ENCODE peak calls at places on chromosome 6, in four cellular contexts. One of them, this sample, is unnamed.

GRCh38 chr6:15304337-15305078 is 58.6 kb downstream of the JARID2 start:
- DNase-seq in psoas muscle: no peak
- DNase-seq in brain microvascular endothelial cell: no peak
- DNase-seq in tibial artery: no peak
- DNase-seq in this sample: no peak

GRCh38 chr6:156980515-156980914 is 203.3 kb downstream of the ARID1B start:
- DNase-seq in psoas muscle: no peak
- DNase-seq in brain microvascular endothelial cell: no peak
- DNase-seq in tibial artery: no peak
- DNase-seq in this sample: no peak

GRCh38 chr6:23647045-23647444 is 479.0 kb upstream of the NRSN1 start:
- DNase-seq in psoas muscle: no peak
- DNase-seq in brain microvascular endothelial cell: no peak
- DNase-seq in tibial artery: no peak
- DNase-seq in this sample: no peak

GRCh38 chr6:4957521-4958231 is 46.2 kb downstream of the RPP40 start:
- DNase-seq in psoas muscle: no peak
- DNase-seq in brain microvascular endothelial cell: no peak
- DNase-seq in tibial artery: no peak
- DNase-seq in this sample: peak; percentile 13

GRCh38 chr6:148608211-148608951 is 138.4 kb upstream of the UST start:
- DNase-seq in psoas muscle: no peak
- DNase-seq in brain microvascular endothelial cell: no peak
- DNase-seq in tibial artery: no peak
- DNase-seq in this sample: no peak

GRCh38 chr6:163532526-163533078 is 118.1 kb downstream of the QKI start:
- DNase-seq in psoas muscle: no peak
- DNase-seq in brain microvascular endothelial cell: no peak
- DNase-seq in tibial artery: no peak
- DNase-seq in this sample: no peak

GRCh38 chr6:1786455-1787108 is 176.9 kb downstream of the FOXC1 start:
- DNase-seq in psoas muscle: no peak
- DNase-seq in brain microvascular endothelial cell: no peak
- DNase-seq in tibial artery: no peak
- DNase-seq in this sample: no peak

GRCh38 chr6:21722488-21722887 is 128.9 kb downstream of the SOX4 start:
- DNase-seq in psoas muscle: no peak
- DNase-seq in brain microvascular endothelial cell: no peak
- DNase-seq in tibial artery: no peak
- DNase-seq in this sample: no peak

GRCh38 chr6:24273471-24273870 is 84.4 kb downstream of the DCDC2 start:
- DNase-seq in psoas muscle: no peak
- DNase-seq in brain microvascular endothelial cell: no peak
- DNase-seq in tibial artery: no peak
- DNase-seq in this sample: no peak

GRCh38 chr6:40894962-40895799 is 143.8 kb downstream of the UNC5CL start:
- DNase-seq in psoas muscle: peak; percentile 42
- DNase-seq in brain microvascular endothelial cell: peak; percentile 43
- DNase-seq in tibial artery: peak; percentile 27
- DNase-seq in this sample: peak; percentile 59

GRCh38 chr6:130602151-130602770 is 224.9 kb upstream of the SMLR1 start:
- DNase-seq in psoas muscle: no peak
- DNase-seq in brain microvascular endothelial cell: peak; percentile 96
- DNase-seq in tibial artery: no peak
- DNase-seq in this sample: peak; percentile 97

GRCh38 chr6:5029609-5030008 is 25.8 kb upstream of the RPP40 start:
- DNase-seq in psoas muscle: no peak
- DNase-seq in brain microvascular endothelial cell: no peak
- DNase-seq in tibial artery: no peak
- DNase-seq in this sample: no peak

GRCh38 chr6:13026100-13026499 is 302.2 kb downstream of the TBC1D7 start:
- DNase-seq in psoas muscle: no peak
- DNase-seq in brain microvascular endothelial cell: no peak
- DNase-seq in tibial artery: no peak
- DNase-seq in this sample: no peak

GRCh38 chr6:4516206-4516605 is 260.0 kb upstream of the CDYL start:
- DNase-seq in psoas muscle: no peak
- DNase-seq in brain microvascular endothelial cell: no peak
- DNase-seq in tibial artery: no peak
- DNase-seq in this sample: no peak

GRCh38 chr6:128557086-128557485 is 36.7 kb upstream of the PTPRK start:
- DNase-seq in psoas muscle: no peak
- DNase-seq in brain microvascular endothelial cell: no peak
- DNase-seq in tibial artery: no peak
- DNase-seq in this sample: no peak

GRCh38 chr6:11613858-11614257 is 76.3 kb downstream of the TMEM170B start:
- DNase-seq in psoas muscle: no peak
- DNase-seq in brain microvascular endothelial cell: peak; percentile 94
- DNase-seq in tibial artery: no peak
- DNase-seq in this sample: peak; percentile 34

GRCh38 chr6:148265058-148265457 is 77.6 kb upstream of the SASH1 start:
- DNase-seq in psoas muscle: no peak
- DNase-seq in brain microvascular endothelial cell: no peak
- DNase-seq in tibial artery: no peak
- DNase-seq in this sample: no peak

GRCh38 chr6:34425132-34425497 is 754 bp downstream of the RPS10 start:
- DNase-seq in psoas muscle: no peak
- DNase-seq in brain microvascular endothelial cell: no peak
- DNase-seq in tibial artery: no peak
- DNase-seq in this sample: no peak

GRCh38 chr6:128168244-128168643 is 267.4 kb upstream of the THEMIS start:
- DNase-seq in psoas muscle: no peak
- DNase-seq in brain microvascular endothelial cell: no peak
- DNase-seq in tibial artery: no peak
- DNase-seq in this sample: no peak

GRCh38 chr6:41159415-41160082 is 3.4 kb downstream of the TREM2 start:
- DNase-seq in psoas muscle: no peak
- DNase-seq in brain microvascular endothelial cell: no peak
- DNase-seq in tibial artery: no peak
- DNase-seq in this sample: no peak

GRCh38 chr6:16136536-16137450 is 7.9 kb downstream of the MYLIP start:
- DNase-seq in psoas muscle: peak; percentile 38
- DNase-seq in brain microvascular endothelial cell: peak; percentile 81
- DNase-seq in tibial artery: peak; percentile 63
- DNase-seq in this sample: peak; percentile 79

GRCh38 chr6:11356404-11357155 is 124.1 kb upstream of the NEDD9 start:
- DNase-seq in psoas muscle: no peak
- DNase-seq in brain microvascular endothelial cell: no peak
- DNase-seq in tibial artery: peak; percentile 33
- DNase-seq in this sample: peak; percentile 30

GRCh38 chr6:79640146-79641111 is 9.3 kb downstream of the SH3BGRL2 start:
- DNase-seq in psoas muscle: no peak
- DNase-seq in brain microvascular endothelial cell: no peak
- DNase-seq in tibial artery: no peak
- DNase-seq in this sample: no peak

GRCh38 chr6:18359237-18359885 is 27.8 kb upstream of the RNF144B start:
- DNase-seq in psoas muscle: no peak
- DNase-seq in brain microvascular endothelial cell: no peak
- DNase-seq in tibial artery: no peak
- DNase-seq in this sample: no peak

GRCh38 chr6:79671605-79672266 is 40.6 kb downstream of the SH3BGRL2 start:
- DNase-seq in psoas muscle: peak; percentile 20
- DNase-seq in brain microvascular endothelial cell: peak; percentile 33
- DNase-seq in tibial artery: no peak
- DNase-seq in this sample: peak; percentile 32

GRCh38 chr6:135306740-135307420 is 125.8 kb downstream of the MYB start:
- DNase-seq in psoas muscle: no peak
- DNase-seq in brain microvascular endothelial cell: no peak
- DNase-seq in tibial artery: no peak
- DNase-seq in this sample: no peak

GRCh38 chr6:23775127-23775526 is 350.9 kb upstream of the NRSN1 start:
- DNase-seq in psoas muscle: no peak
- DNase-seq in brain microvascular endothelial cell: peak; percentile 2
- DNase-seq in tibial artery: no peak
- DNase-seq in this sample: no peak

GRCh38 chr6:149961728-149962425 is 1.9 kb upstream of the ULBP1 start:
- DNase-seq in psoas muscle: no peak
- DNase-seq in brain microvascular endothelial cell: no peak
- DNase-seq in tibial artery: no peak
- DNase-seq in this sample: no peak

GRCh38 chr6:152155792-152156191 is 348.3 kb downstream of the ESR1 start:
- DNase-seq in psoas muscle: no peak
- DNase-seq in brain microvascular endothelial cell: no peak
- DNase-seq in tibial artery: no peak
- DNase-seq in this sample: no peak

GRCh38 chr6:170159040-170159965 is 131.6 kb downstream of the DLL1 start:
- DNase-seq in psoas muscle: no peak
- DNase-seq in brain microvascular endothelial cell: no peak
- DNase-seq in tibial artery: no peak
- DNase-seq in this sample: no peak

GRCh38 chr6:41074692-41075436 is 2.1 kb downstream of the NFYA start:
- DNase-seq in psoas muscle: no peak
- DNase-seq in brain microvascular endothelial cell: no peak
- DNase-seq in tibial artery: peak; percentile 55
- DNase-seq in this sample: no peak

DNA sequence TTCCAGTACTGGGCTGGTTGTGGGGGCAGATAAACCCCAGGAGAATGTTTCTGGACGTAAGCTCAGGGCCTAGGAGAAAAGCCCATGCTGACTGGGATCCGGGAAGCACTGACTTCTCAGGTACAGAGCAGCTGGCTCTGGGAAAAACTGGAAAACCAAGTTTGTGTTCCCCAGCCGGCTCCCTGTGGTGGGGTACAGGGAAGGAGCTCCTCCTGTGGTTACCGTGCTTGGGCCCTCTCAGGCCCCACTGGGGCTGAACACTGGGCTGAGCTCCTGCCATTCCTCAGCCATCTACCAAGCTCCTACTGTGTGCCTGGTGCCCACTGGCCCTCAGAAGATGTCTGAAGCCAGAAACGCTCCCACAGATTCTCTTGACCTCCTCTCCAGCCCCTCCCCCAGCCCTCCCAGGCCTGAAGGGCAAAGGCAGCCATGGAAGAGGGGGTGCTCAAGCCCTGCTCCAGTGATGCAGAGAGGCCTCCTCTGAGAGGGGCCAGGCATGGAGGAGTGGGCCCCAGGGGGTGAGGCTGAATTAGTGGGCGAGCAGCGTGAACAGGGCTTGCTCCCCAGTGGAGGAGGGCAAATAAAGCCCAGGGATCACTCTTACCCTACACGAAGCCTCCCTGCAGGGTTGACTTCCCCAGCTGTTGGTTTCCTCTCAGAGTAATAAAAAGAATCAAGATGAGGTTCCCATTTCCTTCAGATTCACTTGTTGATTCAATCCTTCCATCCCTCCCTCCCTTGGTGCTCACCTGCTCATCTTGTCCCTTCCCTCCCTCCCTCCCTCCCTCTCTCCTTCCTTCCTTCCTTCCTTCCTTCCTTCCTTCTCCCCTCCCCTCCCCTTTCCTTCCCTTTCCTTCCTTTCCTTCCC is 100.0 kb downstream of the VEGFA start:
- DNase-seq in psoas muscle: no peak
- DNase-seq in brain microvascular endothelial cell: no peak
- DNase-seq in tibial artery: no peak
- DNase-seq in this sample: no peak
- H3K27ac ChIP-seq in psoas muscle: no peak overlapping the region
- H3K27ac ChIP-seq in brain microvascular endothelial cell: no peak overlapping the region
- H3K27ac ChIP-seq in tibial artery: no peak overlapping the region
- H3K27ac ChIP-seq in this sample: no peak overlapping the region

DNA sequence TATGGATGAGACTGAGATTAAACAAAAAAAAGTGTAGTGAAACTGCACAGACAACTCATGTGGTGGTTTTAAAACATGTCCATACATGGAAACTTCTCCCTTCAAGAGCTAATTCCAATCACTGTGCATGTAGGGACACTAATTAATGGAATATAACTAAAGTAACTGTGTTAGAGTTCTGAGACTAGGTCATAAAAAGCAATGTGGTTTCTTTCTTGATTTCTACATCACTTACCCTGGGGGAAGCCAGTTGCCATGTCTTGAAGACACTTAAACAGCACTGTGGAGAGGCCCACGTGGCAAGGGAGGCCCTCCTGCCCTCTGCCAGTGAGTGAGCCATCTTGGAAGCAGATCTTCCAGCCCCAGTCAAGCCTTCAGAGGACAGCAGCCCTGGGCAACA is 118.2 kb upstream of the DST start:
- DNase-seq in psoas muscle: no peak
- DNase-seq in brain microvascular endothelial cell: no peak
- DNase-seq in tibial artery: no peak
- DNase-seq in this sample: no peak
- H3K27ac ChIP-seq in psoas muscle: peak overlapping the region; percentile 24
- H3K27ac ChIP-seq in brain microvascular endothelial cell: no peak overlapping the region
- H3K27ac ChIP-seq in tibial artery: no peak overlapping the region
- H3K27ac ChIP-seq in this sample: peak overlapping the region; percentile 31

GRCh38 chr6:154740658-154741057 is 7.4 kb downstream of the SCAF8 start:
- DNase-seq in psoas muscle: no peak
- DNase-seq in brain microvascular endothelial cell: no peak
- DNase-seq in tibial artery: no peak
- DNase-seq in this sample: no peak

GRCh38 chr6:154733610-154734379 is 579 bp downstream of the SCAF8 start:
- DNase-seq in psoas muscle: peak; percentile 97
- DNase-seq in brain microvascular endothelial cell: peak; percentile 97
- DNase-seq in tibial artery: peak; percentile 96
- DNase-seq in this sample: peak; percentile 97

GRCh38 chr6:154736613-154737259 is 3.5 kb downstream of the SCAF8 start:
- DNase-seq in psoas muscle: no peak
- DNase-seq in brain microvascular endothelial cell: no peak
- DNase-seq in tibial artery: no peak
- DNase-seq in this sample: no peak

GRCh38 chr6:154737424-154737823 is 4.2 kb downstream of the SCAF8 start:
- DNase-seq in psoas muscle: no peak
- DNase-seq in brain microvascular endothelial cell: no peak
- DNase-seq in tibial artery: no peak
- DNase-seq in this sample: no peak

DNA sequence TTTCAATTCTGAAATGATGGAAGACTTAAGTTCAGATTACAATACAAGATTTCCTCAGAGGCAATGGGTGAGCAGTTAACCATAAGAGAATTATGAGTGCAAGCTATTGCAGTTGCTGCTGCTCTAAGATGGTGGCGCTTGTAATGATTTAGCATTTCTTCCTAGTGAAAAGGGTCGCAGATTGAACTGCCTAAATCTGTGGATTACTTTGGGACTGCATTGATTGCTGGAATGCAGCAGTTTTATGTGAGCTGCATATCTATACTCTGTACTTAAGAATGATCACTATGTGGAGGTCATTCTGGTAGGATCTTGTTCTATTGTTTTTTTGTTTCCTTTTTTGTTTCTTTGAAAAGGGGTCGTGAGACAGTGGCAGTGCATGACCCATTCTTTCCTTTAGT is 5.3 kb downstream of the SCAF8 start:
- DNase-seq in psoas muscle: no peak
- DNase-seq in brain microvascular endothelial cell: no peak
- DNase-seq in tibial artery: no peak
- DNase-seq in this sample: no peak
- H3K27ac ChIP-seq in psoas muscle: peak overlapping the region; percentile 44
- H3K27ac ChIP-seq in brain microvascular endothelial cell: peak overlapping the region; percentile 4
- H3K27ac ChIP-seq in tibial artery: no peak overlapping the region
- H3K27ac ChIP-seq in this sample: no peak overlapping the region

DNA sequence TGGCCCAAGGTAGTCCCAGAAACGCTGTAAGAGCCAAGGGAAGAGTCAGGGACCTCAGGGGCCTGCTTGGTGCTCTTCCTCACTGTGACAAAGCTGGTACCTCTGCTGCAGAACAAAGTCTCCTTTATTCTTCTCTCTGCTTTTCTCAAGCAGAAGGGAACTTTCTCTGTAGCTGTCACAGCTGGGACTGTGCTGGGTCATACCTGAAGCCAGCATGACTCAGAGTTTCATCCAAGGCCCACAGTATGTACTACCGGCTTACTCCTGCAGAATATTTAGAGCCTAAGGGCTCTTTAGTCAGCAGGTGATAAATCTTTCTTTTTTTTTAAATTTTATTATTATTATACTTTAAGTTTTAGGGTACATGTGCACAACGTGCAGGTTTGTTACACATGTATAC is 183.2 kb downstream of the TINAG start:
- DNase-seq in psoas muscle: no peak
- DNase-seq in brain microvascular endothelial cell: no peak
- DNase-seq in tibial artery: no peak
- DNase-seq in this sample: peak; percentile 29
- H3K27ac ChIP-seq in psoas muscle: no peak overlapping the region
- H3K27ac ChIP-seq in brain microvascular endothelial cell: no peak overlapping the region
- H3K27ac ChIP-seq in tibial artery: no peak overlapping the region
- H3K27ac ChIP-seq in this sample: no peak overlapping the region

This sample was measured in RWPE1.